ENCODE peak calls at places on chromosome 5, in eight cellular contexts. One of them, this sample, is unnamed.
A peak's percentile ranks its signal among the peaks of the same experiment; 100 is the strongest.

GRCh38 chr5:39233783-39234182 is 14.4 kb upstream of the FYB1 start:
- DNase-seq in activated CD4-positive, alpha-beta T cell treated with anti-CD3 and anti-CD28 coated beads, Interleukin-2, amount 50 U/mL, for 48 hours: no peak
- DNase-seq in ACHN: no peak
- DNase-seq in progenitor cell of endocrine pancreas: no peak
- DNase-seq in T47D: no peak
- DNase-seq in activated T-cell treated with anti-CD3 and anti-CD28 coated beads for 24 hours: no peak
- DNase-seq in islet precursor cell: no peak
- DNase-seq in upper lobe of right lung: no peak
- DNase-seq in this sample: no peak

GRCh38 chr5:169652057-169652456 is 15.0 kb downstream of the DOCK2 start:
- DNase-seq in T47D: no peak
- DNase-seq in activated CD4-positive, alpha-beta T cell treated with anti-CD3 and anti-CD28 coated beads, Interleukin-2, amount 50 U/mL, for 48 hours: no peak
- DNase-seq in ACHN: no peak
- DNase-seq in activated T-cell treated with anti-CD3 and anti-CD28 coated beads for 24 hours: no peak
- DNase-seq in progenitor cell of endocrine pancreas: no peak
- DNase-seq in islet precursor cell: no peak
- DNase-seq in upper lobe of right lung: no peak
- DNase-seq in this sample: no peak

GRCh38 chr5:131305906-131306305 is 42.1 kb downstream of the CDC42SE2 start:
- DNase-seq in activated T-cell treated with anti-CD3 and anti-CD28 coated beads for 24 hours: no peak
- DNase-seq in T47D: no peak
- DNase-seq in ACHN: no peak
- DNase-seq in upper lobe of right lung: no peak
- DNase-seq in progenitor cell of endocrine pancreas: no peak
- DNase-seq in islet precursor cell: no peak
- DNase-seq in activated CD4-positive, alpha-beta T cell treated with anti-CD3 and anti-CD28 coated beads, Interleukin-2, amount 50 U/mL, for 48 hours: no peak
- DNase-seq in this sample: no peak

GRCh38 chr5:1463326-1464095 is 18.3 kb upstream of the SLC6A3 start:
- DNase-seq in T47D: no peak
- DNase-seq in activated T-cell treated with anti-CD3 and anti-CD28 coated beads for 24 hours: no peak
- DNase-seq in ACHN: no peak
- DNase-seq in activated CD4-positive, alpha-beta T cell treated with anti-CD3 and anti-CD28 coated beads, Interleukin-2, amount 50 U/mL, for 48 hours: no peak
- DNase-seq in upper lobe of right lung: no peak
- DNase-seq in progenitor cell of endocrine pancreas: no peak
- DNase-seq in islet precursor cell: no peak
- DNase-seq in this sample: no peak

GRCh38 chr5:125348221-125348692 is 601.8 kb upstream of the ZNF608 start:
- DNase-seq in activated CD4-positive, alpha-beta T cell treated with anti-CD3 and anti-CD28 coated beads, Interleukin-2, amount 50 U/mL, for 48 hours: no peak
- DNase-seq in activated T-cell treated with anti-CD3 and anti-CD28 coated beads for 24 hours: no peak
- DNase-seq in upper lobe of right lung: no peak
- DNase-seq in progenitor cell of endocrine pancreas: no peak
- DNase-seq in islet precursor cell: peak; percentile 71
- DNase-seq in T47D: no peak
- DNase-seq in ACHN: no peak
- DNase-seq in this sample: peak; percentile 25

GRCh38 chr5:134101686-134102439 is 12.6 kb upstream of the TCF7 start:
- DNase-seq in ACHN: peak; percentile 49
- DNase-seq in activated T-cell treated with anti-CD3 and anti-CD28 coated beads for 24 hours: peak; percentile 69
- DNase-seq in islet precursor cell: peak; percentile 84
- DNase-seq in upper lobe of right lung: peak; percentile 82
- DNase-seq in activated CD4-positive, alpha-beta T cell treated with anti-CD3 and anti-CD28 coated beads, Interleukin-2, amount 50 U/mL, for 48 hours: peak; percentile 83
- DNase-seq in T47D: peak; percentile 48
- DNase-seq in progenitor cell of endocrine pancreas: peak; percentile 62
- DNase-seq in this sample: no peak

GRCh38 chr5:167524941-167525485 is 766.4 kb upstream of the WWC1 start:
- DNase-seq in activated CD4-positive, alpha-beta T cell treated with anti-CD3 and anti-CD28 coated beads, Interleukin-2, amount 50 U/mL, for 48 hours: no peak
- DNase-seq in ACHN: no peak
- DNase-seq in progenitor cell of endocrine pancreas: no peak
- DNase-seq in islet precursor cell: no peak
- DNase-seq in activated T-cell treated with anti-CD3 and anti-CD28 coated beads for 24 hours: no peak
- DNase-seq in T47D: peak; percentile 12
- DNase-seq in upper lobe of right lung: no peak
- DNase-seq in this sample: no peak

GRCh38 chr5:153974131-153974812 is 64.4 kb downstream of the FAM114A2 start:
- DNase-seq in upper lobe of right lung: no peak
- DNase-seq in activated T-cell treated with anti-CD3 and anti-CD28 coated beads for 24 hours: peak; percentile 20
- DNase-seq in activated CD4-positive, alpha-beta T cell treated with anti-CD3 and anti-CD28 coated beads, Interleukin-2, amount 50 U/mL, for 48 hours: peak; percentile 23
- DNase-seq in progenitor cell of endocrine pancreas: no peak
- DNase-seq in T47D: peak; percentile 71
- DNase-seq in ACHN: peak; percentile 33
- DNase-seq in islet precursor cell: peak; percentile 67
- DNase-seq in this sample: no peak

GRCh38 chr5:154220625-154221024 is 30.1 kb downstream of the GALNT10 start:
- DNase-seq in islet precursor cell: peak; percentile 97
- DNase-seq in upper lobe of right lung: no peak
- DNase-seq in activated CD4-positive, alpha-beta T cell treated with anti-CD3 and anti-CD28 coated beads, Interleukin-2, amount 50 U/mL, for 48 hours: no peak
- DNase-seq in activated T-cell treated with anti-CD3 and anti-CD28 coated beads for 24 hours: no peak
- DNase-seq in ACHN: peak; percentile 72
- DNase-seq in T47D: no peak
- DNase-seq in progenitor cell of endocrine pancreas: no peak
- DNase-seq in this sample: no peak